ENCODE peak calls at places on chromosomes 13 and 19, in five cellular contexts. F is thoracic aorta, H is mucosa of descending colon, I is body of pancreas, J is upper lobe of left lung. U is an unnamed sample.
A peak's percentile ranks its signal among the peaks of the same experiment; 100 is the strongest.

GRCh38 chr19:44600466-44600865 is 12.9 kb upstream of the IGSF23 start:
- DNase-seq in F (no peak), J (no peak), H (no peak), I (no peak), U (no peak)

GRCh38 chr19:43774103-43774939 is 6.5 kb downstream of the KCNN4 start:
- DNase-seq in J (peak; percentile 65), H (peak; percentile 64), I (peak; percentile 64), F (no peak), U (no peak)

GRCh38 chr19:27971071-27971470 is 1241.9 kb downstream of the UQCRFS1 start:
- DNase-seq in H (no peak), J (no peak), I (no peak), F (no peak), U (no peak)

GRCh38 chr13:24161010-24161775 is 673 bp downstream of the SPATA13 start:
- DNase-seq in F (no peak), I (peak; percentile 75), J (no peak), H (peak; percentile 65), U (peak; percentile 19)

GRCh38 chr13:46172531-46172991 is 9.4 kb downstream of the LCP1 start:
- DNase-seq in F (no peak), H (peak; percentile 36), J (peak; percentile 41), I (no peak), U (peak; percentile 44)

GRCh38 chr13:92074658-92075057 is 676.2 kb downstream of the GPC5 start:
- DNase-seq in J (no peak), I (peak; percentile 18), F (no peak), H (peak; percentile 41), U (no peak)

GRCh38 chr19:33175886-33176669 is 18.1 kb upstream of the LRP3 start:
- DNase-seq in I (no peak), J (peak; percentile 55), F (no peak), H (no peak), U (no peak)

GRCh38 chr13:30119476-30119875 is 187.9 kb downstream of the KATNAL1 start:
- DNase-seq in F (no peak), J (no peak), I (no peak), H (peak; percentile 46), U (no peak)

GRCh38 chr19:6740589-6741348 is 1.3 kb downstream of the TRIP10 start:
- DNase-seq in J (peak; percentile 72), I (peak; percentile 48), H (peak; percentile 70), F (no peak), U (no peak)

GRCh38 chr19:343451-343931 is 1.1 kb downstream of the MIER2 start:
- DNase-seq in I (no peak), H (peak; percentile 6), J (no peak), F (no peak), U (no peak)

GRCh38 chr13:76722782-76723181 is 163.4 kb downstream of the KCTD12 start:
- DNase-seq in I (no peak), H (no peak), J (no peak), F (no peak), U (no peak)

GRCh38 chr13:36630181-36630806 is 43.5 kb upstream of the SERTM1 start:
- DNase-seq in J (no peak), F (no peak), H (no peak), I (no peak), U (no peak)

GRCh38 chr13:40389081-40389641 is 277.3 kb downstream of the FOXO1 start:
- DNase-seq in J (no peak), F (no peak), I (no peak), H (no peak), U (peak; percentile 24)

GRCh38 chr13:72932250-72932649 is 126.6 kb upstream of the KLF5 start:
- DNase-seq in H (no peak), J (no peak), F (no peak), I (no peak), U (no peak)

GRCh38 chr13:51777921-51778320 is 26.0 kb downstream of the DHRS12 start:
- DNase-seq in J (no peak), F (no peak), I (peak; percentile 45), H (no peak), U (no peak)
- H3K9me3 ChIP-seq in J (no peaks in the 10 kb centered on the region), F (no peaks in the 10 kb centered on the region), I (no peaks in the 10 kb centered on the region), H (no peaks in the 10 kb centered on the region), U (no peaks in the 10 kb centered on the region)

GRCh38 chr13:19060311-19061002 is 121.2 kb downstream of the TUBA3C start:
- DNase-seq in F (no peak), I (no peak), J (no peak), H (no peak), U (no peak)

GRCh38 chr13:19057588-19058340 is 123.9 kb downstream of the TUBA3C start:
- DNase-seq in H (no peak), I (no peak), F (no peak), J (no peak), U (no peak)

GRCh38 chr13:19061278-19061677 is 120.3 kb downstream of the TUBA3C start:
- DNase-seq in F (no peak), J (no peak), I (no peak), H (no peak), U (no peak)

GRCh38 chr13:19058566-19058965 is 123.1 kb downstream of the TUBA3C start:
- DNase-seq in F (no peak), H (no peak), J (no peak), I (no peak), U (no peak)

DNA sequence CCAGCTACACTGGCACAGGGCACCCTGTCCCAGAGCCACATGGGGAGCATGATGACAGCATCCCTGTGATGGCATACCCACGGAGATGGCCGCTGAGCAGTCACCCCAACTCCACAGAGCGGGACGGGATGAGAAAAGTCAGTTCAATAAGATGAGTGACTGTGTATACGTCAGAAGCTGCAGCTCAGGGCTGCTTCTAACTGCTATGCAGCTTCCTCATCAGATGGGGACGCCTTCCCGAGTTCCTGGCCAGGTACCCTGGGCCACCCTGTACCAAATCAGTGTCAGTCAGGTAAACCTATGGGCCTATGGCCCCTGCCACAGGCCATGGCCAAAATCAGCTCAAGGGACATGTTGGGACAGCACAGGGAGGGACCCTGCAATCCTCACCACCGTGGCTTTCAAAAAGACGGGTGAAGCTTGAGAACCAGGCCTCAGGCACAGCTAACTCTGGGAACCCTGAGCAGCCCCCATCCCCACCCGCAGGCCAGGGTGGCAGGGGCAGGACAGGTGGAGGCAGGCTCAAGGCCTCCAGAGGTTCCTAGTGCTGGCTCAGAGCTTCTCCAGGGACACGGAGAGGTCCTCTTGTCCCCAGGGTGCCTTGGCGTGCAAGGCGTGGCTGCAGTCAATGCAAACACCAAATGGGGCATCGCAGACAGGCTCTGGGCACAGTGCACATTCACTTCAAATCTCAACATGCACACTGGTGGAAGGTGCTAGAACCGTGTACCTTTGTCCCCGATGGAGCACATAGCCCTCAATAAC is 122.4 kb downstream of the TUBA3C start:
- DNase-seq in J (no peak), F (no peak), I (no peak), H (no peak), U (no peak)
- H3K9me3 ChIP-seq in J (no peaks in the 10 kb centered on the region), F (no peaks in the 10 kb centered on the region), I (no peaks in the 10 kb centered on the region), H (peaks cover 94% of the 10 kb centered on the region), U (no peaks in the 10 kb centered on the region)

GRCh38 chr19:37114001-37114400 is 35.8 kb downstream of the ZNF420 start:
- DNase-seq in J (no peak), F (no peak), H (no peak), I (no peak), U (no peak)
- H3K9me3 ChIP-seq in J (peaks cover 83% of the 10 kb centered on the region), F (peaks cover 95% of the 10 kb centered on the region), H (peaks cover 90% of the 10 kb centered on the region), I (no peaks in the 10 kb centered on the region), U (peaks cover 39% of the 10 kb centered on the region)

GRCh38 chr13:45048890-45049407 is 59.6 kb downstream of the GPALPP1 start:
- DNase-seq in H (no peak), F (no peak), I (no peak), J (no peak), U (no peak)
- H3K9me3 ChIP-seq in H (no peaks in the 10 kb centered on the region), F (no peaks in the 10 kb centered on the region), I (no peaks in the 10 kb centered on the region), J (no peaks in the 10 kb centered on the region), U (no peaks in the 10 kb centered on the region)

DNA sequence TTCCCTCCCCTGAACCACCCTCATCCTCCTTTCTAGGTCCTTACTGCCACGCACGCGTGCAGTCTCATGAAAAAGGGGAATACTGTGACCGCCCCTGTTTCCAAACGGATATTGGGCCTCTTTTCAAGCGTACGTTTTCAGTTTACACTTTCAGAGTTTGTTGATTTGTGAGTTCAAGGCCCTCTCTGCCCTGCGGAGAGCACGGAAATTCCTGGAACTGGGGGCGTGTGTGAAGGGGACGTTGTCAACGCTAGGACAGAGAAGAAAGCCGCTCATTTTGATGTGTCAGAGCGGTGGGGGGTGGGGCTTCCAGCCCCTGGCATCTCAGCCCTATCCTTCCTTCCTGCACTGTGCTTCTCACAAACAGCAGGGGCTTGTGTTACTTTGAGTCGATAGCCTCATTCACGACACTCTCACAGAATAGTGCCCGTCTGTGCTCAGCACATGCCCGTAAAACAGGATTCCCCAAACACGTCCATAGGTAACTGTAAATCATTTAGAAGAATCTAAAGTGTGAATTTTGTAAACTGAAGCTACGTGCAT is 137.6 kb upstream of the PEG3 start:
- DNase-seq in F (no peak), H (no peak), J (no peak), I (no peak), U (no peak)
- H3K9me3 ChIP-seq in F (no peaks in the 10 kb centered on the region), H (peaks cover 87% of the 10 kb centered on the region), J (no peaks in the 10 kb centered on the region), I (no peaks in the 10 kb centered on the region), U (no peaks in the 10 kb centered on the region)

GRCh38 chr13:48037346-48038173 is at the start of gene NUDT15:
- DNase-seq in I (peak; percentile 95), F (peak; percentile 64), H (peak; percentile 96), J (peak; percentile 94), U (peak; percentile 95)
- H3K9me3 ChIP-seq in I (no peaks in the 10 kb centered on the region), F (no peaks in the 10 kb centered on the region), H (peaks cover 5% of the 10 kb centered on the region), J (no peaks in the 10 kb centered on the region), U (no peaks in the 10 kb centered on the region)

U was measured in T-helper 17 cell.